ENCODE peak calls at places on chromosomes 2 and 18, in five cellular contexts. One of them, this sample, is unnamed.

GRCh38 chr2:168096158-168096557 is 151.2 kb downstream of the STK39 start:
- DNase-seq in NCI-H1105 treated with DMSO at 0.1 percent for 48 hours: no peak
- DNase-seq in stimulated activated CD4-positive, alpha-beta T cell treated with anti-CD3 and anti-CD28 coated beads, Interleukin-2, amount 100 ng/mL, for 24 hours: no peak
- DNase-seq in thoracic aorta: no peak
- DNase-seq in activated CD4-positive, CD25-positive, alpha-beta regulatory T cell: no peak
- DNase-seq in this sample: no peak

GRCh38 chr2:165401285-165401852 is 68.1 kb upstream of the CSRNP3 start:
- DNase-seq in NCI-H1105 treated with DMSO at 0.1 percent for 48 hours: peak
- DNase-seq in stimulated activated CD4-positive, alpha-beta T cell treated with anti-CD3 and anti-CD28 coated beads, Interleukin-2, amount 100 ng/mL, for 24 hours: no peak
- DNase-seq in thoracic aorta: no peak
- DNase-seq in activated CD4-positive, CD25-positive, alpha-beta regulatory T cell: no peak
- DNase-seq in this sample: peak

GRCh38 chr2:151552287-151552686 is 142.6 kb downstream of the RIF1 start:
- DNase-seq in NCI-H1105 treated with DMSO at 0.1 percent for 48 hours: no peak
- DNase-seq in stimulated activated CD4-positive, alpha-beta T cell treated with anti-CD3 and anti-CD28 coated beads, Interleukin-2, amount 100 ng/mL, for 24 hours: no peak
- DNase-seq in thoracic aorta: no peak
- DNase-seq in activated CD4-positive, CD25-positive, alpha-beta regulatory T cell: no peak
- DNase-seq in this sample: no peak

GRCh38 chr2:67015681-67016080 is 381.5 kb upstream of the ETAA1 start:
- DNase-seq in NCI-H1105 treated with DMSO at 0.1 percent for 48 hours: no peak
- DNase-seq in stimulated activated CD4-positive, alpha-beta T cell treated with anti-CD3 and anti-CD28 coated beads, Interleukin-2, amount 100 ng/mL, for 24 hours: no peak
- DNase-seq in thoracic aorta: no peak
- DNase-seq in activated CD4-positive, CD25-positive, alpha-beta regulatory T cell: no peak
- DNase-seq in this sample: no peak

GRCh38 chr18:56841836-56842235 is 190.7 kb downstream of the WDR7 start:
- DNase-seq in NCI-H1105 treated with DMSO at 0.1 percent for 48 hours: no peak
- DNase-seq in stimulated activated CD4-positive, alpha-beta T cell treated with anti-CD3 and anti-CD28 coated beads, Interleukin-2, amount 100 ng/mL, for 24 hours: no peak
- DNase-seq in thoracic aorta: no peak
- DNase-seq in activated CD4-positive, CD25-positive, alpha-beta regulatory T cell: no peak
- DNase-seq in this sample: no peak

GRCh38 chr2:10006248-10007147 is 36.9 kb upstream of the KLF11 start:
- DNase-seq in NCI-H1105 treated with DMSO at 0.1 percent for 48 hours: peak
- DNase-seq in stimulated activated CD4-positive, alpha-beta T cell treated with anti-CD3 and anti-CD28 coated beads, Interleukin-2, amount 100 ng/mL, for 24 hours: no peak
- DNase-seq in thoracic aorta: no peak
- DNase-seq in activated CD4-positive, CD25-positive, alpha-beta regulatory T cell: no peak
- DNase-seq in this sample: no peak

GRCh38 chr2:86221066-86221684 is 21.9 kb downstream of the MRPL35 start:
- DNase-seq in NCI-H1105 treated with DMSO at 0.1 percent for 48 hours: peak
- DNase-seq in stimulated activated CD4-positive, alpha-beta T cell treated with anti-CD3 and anti-CD28 coated beads, Interleukin-2, amount 100 ng/mL, for 24 hours: peak
- DNase-seq in thoracic aorta: no peak
- DNase-seq in activated CD4-positive, CD25-positive, alpha-beta regulatory T cell: no peak
- DNase-seq in this sample: peak

GRCh38 chr2:71882949-71883472 is 264.7 kb downstream of the CYP26B1 start:
- DNase-seq in NCI-H1105 treated with DMSO at 0.1 percent for 48 hours: no peak
- DNase-seq in stimulated activated CD4-positive, alpha-beta T cell treated with anti-CD3 and anti-CD28 coated beads, Interleukin-2, amount 100 ng/mL, for 24 hours: no peak
- DNase-seq in thoracic aorta: no peak
- DNase-seq in activated CD4-positive, CD25-positive, alpha-beta regulatory T cell: no peak
- DNase-seq in this sample: no peak

GRCh38 chr2:28352104-28352503 is 40.6 kb upstream of the FOSL2 start:
- DNase-seq in NCI-H1105 treated with DMSO at 0.1 percent for 48 hours: no peak
- DNase-seq in stimulated activated CD4-positive, alpha-beta T cell treated with anti-CD3 and anti-CD28 coated beads, Interleukin-2, amount 100 ng/mL, for 24 hours: no peak
- DNase-seq in thoracic aorta: no peak
- DNase-seq in activated CD4-positive, CD25-positive, alpha-beta regulatory T cell: no peak
- DNase-seq in this sample: no peak

GRCh38 chr2:86704482-86704971 is 15.6 kb upstream of the RMND5A start:
- DNase-seq in NCI-H1105 treated with DMSO at 0.1 percent for 48 hours: no peak
- DNase-seq in stimulated activated CD4-positive, alpha-beta T cell treated with anti-CD3 and anti-CD28 coated beads, Interleukin-2, amount 100 ng/mL, for 24 hours: no peak
- DNase-seq in thoracic aorta: no peak
- DNase-seq in activated CD4-positive, CD25-positive, alpha-beta regulatory T cell: no peak
- DNase-seq in this sample: peak

GRCh38 chr2:188524519-188525113 is 232.9 kb downstream of the GULP1 start:
- DNase-seq in NCI-H1105 treated with DMSO at 0.1 percent for 48 hours: peak
- DNase-seq in stimulated activated CD4-positive, alpha-beta T cell treated with anti-CD3 and anti-CD28 coated beads, Interleukin-2, amount 100 ng/mL, for 24 hours: peak
- DNase-seq in thoracic aorta: no peak
- DNase-seq in activated CD4-positive, CD25-positive, alpha-beta regulatory T cell: no peak
- DNase-seq in this sample: peak

GRCh38 chr2:156399950-156400703 is 36.1 kb upstream of the GPD2 start:
- DNase-seq in NCI-H1105 treated with DMSO at 0.1 percent for 48 hours: peak
- DNase-seq in stimulated activated CD4-positive, alpha-beta T cell treated with anti-CD3 and anti-CD28 coated beads, Interleukin-2, amount 100 ng/mL, for 24 hours: no peak
- DNase-seq in thoracic aorta: peak
- DNase-seq in activated CD4-positive, CD25-positive, alpha-beta regulatory T cell: no peak
- DNase-seq in this sample: peak

GRCh38 chr2:70767699-70768584 is at the start of gene ADD2:
- DNase-seq in NCI-H1105 treated with DMSO at 0.1 percent for 48 hours: peak
- DNase-seq in stimulated activated CD4-positive, alpha-beta T cell treated with anti-CD3 and anti-CD28 coated beads, Interleukin-2, amount 100 ng/mL, for 24 hours: peak
- DNase-seq in thoracic aorta: no peak
- DNase-seq in activated CD4-positive, CD25-positive, alpha-beta regulatory T cell: peak
- DNase-seq in this sample: peak

GRCh38 chr2:216370961-216371633 is 1.2 kb downstream of the MARCHF4 start:
- DNase-seq in NCI-H1105 treated with DMSO at 0.1 percent for 48 hours: peak
- DNase-seq in stimulated activated CD4-positive, alpha-beta T cell treated with anti-CD3 and anti-CD28 coated beads, Interleukin-2, amount 100 ng/mL, for 24 hours: no peak
- DNase-seq in thoracic aorta: no peak
- DNase-seq in activated CD4-positive, CD25-positive, alpha-beta regulatory T cell: no peak
- DNase-seq in this sample: peak

GRCh38 chr2:237223208-237223861 is 137.6 kb downstream of the COPS8 start:
- DNase-seq in NCI-H1105 treated with DMSO at 0.1 percent for 48 hours: no peak
- DNase-seq in stimulated activated CD4-positive, alpha-beta T cell treated with anti-CD3 and anti-CD28 coated beads, Interleukin-2, amount 100 ng/mL, for 24 hours: no peak
- DNase-seq in thoracic aorta: peak
- DNase-seq in activated CD4-positive, CD25-positive, alpha-beta regulatory T cell: no peak
- DNase-seq in this sample: no peak

GRCh38 chr2:29431485-29431884 is 316.3 kb downstream of the CLIP4 start:
- DNase-seq in NCI-H1105 treated with DMSO at 0.1 percent for 48 hours: no peak
- DNase-seq in stimulated activated CD4-positive, alpha-beta T cell treated with anti-CD3 and anti-CD28 coated beads, Interleukin-2, amount 100 ng/mL, for 24 hours: no peak
- DNase-seq in thoracic aorta: no peak
- DNase-seq in activated CD4-positive, CD25-positive, alpha-beta regulatory T cell: no peak
- DNase-seq in this sample: no peak

GRCh38 chr2:20411361-20411894 is 35.4 kb upstream of the RHOB start:
- DNase-seq in NCI-H1105 treated with DMSO at 0.1 percent for 48 hours: peak
- DNase-seq in stimulated activated CD4-positive, alpha-beta T cell treated with anti-CD3 and anti-CD28 coated beads, Interleukin-2, amount 100 ng/mL, for 24 hours: peak
- DNase-seq in thoracic aorta: peak
- DNase-seq in activated CD4-positive, CD25-positive, alpha-beta regulatory T cell: peak
- DNase-seq in this sample: no peak

GRCh38 chr2:205695460-205695979 is 13.2 kb downstream of the NRP2 start:
- DNase-seq in NCI-H1105 treated with DMSO at 0.1 percent for 48 hours: no peak
- DNase-seq in stimulated activated CD4-positive, alpha-beta T cell treated with anti-CD3 and anti-CD28 coated beads, Interleukin-2, amount 100 ng/mL, for 24 hours: no peak
- DNase-seq in thoracic aorta: no peak
- DNase-seq in activated CD4-positive, CD25-positive, alpha-beta regulatory T cell: no peak
- DNase-seq in this sample: no peak

GRCh38 chr18:57969824-57970223 is 74.2 kb upstream of the NEDD4L start:
- DNase-seq in NCI-H1105 treated with DMSO at 0.1 percent for 48 hours: no peak
- DNase-seq in stimulated activated CD4-positive, alpha-beta T cell treated with anti-CD3 and anti-CD28 coated beads, Interleukin-2, amount 100 ng/mL, for 24 hours: no peak
- DNase-seq in thoracic aorta: no peak
- DNase-seq in activated CD4-positive, CD25-positive, alpha-beta regulatory T cell: no peak
- DNase-seq in this sample: no peak

GRCh38 chr18:48785091-48785614 is 165.6 kb downstream of the SMAD7 start:
- DNase-seq in NCI-H1105 treated with DMSO at 0.1 percent for 48 hours: no peak
- DNase-seq in stimulated activated CD4-positive, alpha-beta T cell treated with anti-CD3 and anti-CD28 coated beads, Interleukin-2, amount 100 ng/mL, for 24 hours: no peak
- DNase-seq in thoracic aorta: no peak
- DNase-seq in activated CD4-positive, CD25-positive, alpha-beta regulatory T cell: no peak
- DNase-seq in this sample: no peak

GRCh38 chr18:73835656-73836055 is 312.0 kb downstream of the FBXO15 start:
- DNase-seq in NCI-H1105 treated with DMSO at 0.1 percent for 48 hours: no peak
- DNase-seq in stimulated activated CD4-positive, alpha-beta T cell treated with anti-CD3 and anti-CD28 coated beads, Interleukin-2, amount 100 ng/mL, for 24 hours: no peak
- DNase-seq in thoracic aorta: no peak
- DNase-seq in activated CD4-positive, CD25-positive, alpha-beta regulatory T cell: no peak
- DNase-seq in this sample: no peak

GRCh38 chr2:216094701-216095100 is 13.0 kb downstream of the TMEM169 start:
- DNase-seq in NCI-H1105 treated with DMSO at 0.1 percent for 48 hours: no peak
- DNase-seq in stimulated activated CD4-positive, alpha-beta T cell treated with anti-CD3 and anti-CD28 coated beads, Interleukin-2, amount 100 ng/mL, for 24 hours: no peak
- DNase-seq in thoracic aorta: no peak
- DNase-seq in activated CD4-positive, CD25-positive, alpha-beta regulatory T cell: no peak
- DNase-seq in this sample: no peak

GRCh38 chr2:225637199-225637598 is 237.7 kb downstream of the NYAP2 start:
- DNase-seq in NCI-H1105 treated with DMSO at 0.1 percent for 48 hours: no peak
- DNase-seq in stimulated activated CD4-positive, alpha-beta T cell treated with anti-CD3 and anti-CD28 coated beads, Interleukin-2, amount 100 ng/mL, for 24 hours: no peak
- DNase-seq in thoracic aorta: no peak
- DNase-seq in activated CD4-positive, CD25-positive, alpha-beta regulatory T cell: no peak
- DNase-seq in this sample: no peak

GRCh38 chr2:227125506-227125905 is 38.5 kb downstream of the COL4A4 start:
- DNase-seq in NCI-H1105 treated with DMSO at 0.1 percent for 48 hours: no peak
- DNase-seq in stimulated activated CD4-positive, alpha-beta T cell treated with anti-CD3 and anti-CD28 coated beads, Interleukin-2, amount 100 ng/mL, for 24 hours: no peak
- DNase-seq in thoracic aorta: no peak
- DNase-seq in activated CD4-positive, CD25-positive, alpha-beta regulatory T cell: no peak
- DNase-seq in this sample: no peak